ENCODE peak calls at places on chromosome 6, in seven cellular contexts. Z, I, E, A, P, H and D are unnamed samples.

GRCh38 chr6:111938710-111939109 is 65.5 kb upstream of the FYN start:
- DNase-seq in I (no peak), A (no peak), P (no peak), H (no peak), Z (no peak), E (peak), D (no peak)

GRCh38 chr6:134146268-134147032 is 94.0 kb upstream of the SLC2A12 start:
- DNase-seq in P (no peak), H (no peak), A (no peak), I (no peak), Z (no peak), E (no peak), D (no peak)

GRCh38 chr6:169174516-169175359 is 78.9 kb downstream of the THBS2 start:
- DNase-seq in I (no peak), H (no peak), A (no peak), E (no peak), P (no peak), Z (no peak), D (no peak)

GRCh38 chr6:148760568-148761531 is 14.0 kb downstream of the UST start:
- DNase-seq in P (peak), Z (peak), A (peak), H (no peak), I (no peak), E (peak), D (peak)

GRCh38 chr6:3230275-3231212 is 3.1 kb upstream of the TUBB2B start:
- DNase-seq in Z (no peak), P (no peak), E (peak), I (no peak), H (no peak), A (no peak), D (no peak)

GRCh38 chr6:112802154-112802553 is 455.0 kb downstream of the RFPL4B start:
- DNase-seq in E (peak), A (no peak), H (no peak), Z (no peak), I (no peak), P (no peak), D (no peak)

GRCh38 chr6:170286246-170286933 is 4.5 kb downstream of the DLL1 start:
- DNase-seq in I (no peak), P (peak), A (peak), H (no peak), E (no peak), Z (no peak), D (no peak)

GRCh38 chr6:78835817-78836216 is 31.5 kb upstream of the IRAK1BP1 start:
- DNase-seq in H (no peak), Z (no peak), P (no peak), A (no peak), E (no peak), I (no peak), D (peak)

GRCh38 chr6:5164092-5164491 is 79.0 kb downstream of the PPP1R3G start:
- DNase-seq in Z (no peak), I (no peak), P (no peak), H (no peak), E (no peak), A (no peak), D (no peak)

GRCh38 chr6:4134841-4135664 is at the start of gene ECI2:
- DNase-seq in Z (peak), P (peak), I (peak), E (peak), H (no peak), A (no peak), D (peak)

GRCh38 chr6:135226537-135226936 is 45.4 kb downstream of the MYB start:
- DNase-seq in I (no peak), H (no peak), P (no peak), E (no peak), Z (no peak), A (no peak), D (no peak)

GRCh38 chr6:14472964-14473363 is 355.4 kb downstream of the CD83 start:
- DNase-seq in E (peak), Z (peak), H (no peak), I (no peak), A (no peak), P (no peak), D (no peak)

GRCh38 chr6:16320533-16321340 is 82.3 kb downstream of the GMPR start:
- DNase-seq in P (no peak), Z (peak), H (no peak), E (peak), I (no peak), A (no peak), D (no peak)